ENCODE peak calls at places on chromosome 12, in seven cellular contexts. One of them, this sample, is unnamed.
A peak's percentile ranks its signal among the peaks of the same experiment; 100 is the strongest.

GRCh38 chr12:70571705-70572269 is 65.4 kb downstream of the PTPRB start:
- DNase-seq in psoas muscle: no peak
- DNase-seq in cardiac muscle cell: no peak
- DNase-seq in transverse colon: no peak
- DNase-seq in SK-N-SH: no peak
- DNase-seq in tibial artery: no peak
- DNase-seq in uterus: no peak
- DNase-seq in this sample: no peak

GRCh38 chr12:40175045-40175444 is 49.8 kb upstream of the LRRK2 start:
- DNase-seq in transverse colon: no peak
- DNase-seq in uterus: no peak
- DNase-seq in tibial artery: no peak
- DNase-seq in psoas muscle: no peak
- DNase-seq in SK-N-SH: no peak
- DNase-seq in cardiac muscle cell: no peak
- DNase-seq in this sample: no peak

GRCh38 chr12:131860472-131861260 is 32.5 kb downstream of the MMP17 start:
- DNase-seq in tibial artery: peak; percentile 35
- DNase-seq in SK-N-SH: peak; percentile 69
- DNase-seq in transverse colon: peak; percentile 21
- DNase-seq in psoas muscle: peak; percentile 85
- DNase-seq in uterus: no peak
- DNase-seq in cardiac muscle cell: no peak
- DNase-seq in this sample: peak; percentile 60

GRCh38 chr12:109169676-109170075 is 53.3 kb downstream of the ACACB start:
- DNase-seq in transverse colon: no peak
- DNase-seq in psoas muscle: no peak
- DNase-seq in tibial artery: no peak
- DNase-seq in uterus: no peak
- DNase-seq in SK-N-SH: no peak
- DNase-seq in cardiac muscle cell: no peak
- DNase-seq in this sample: no peak

GRCh38 chr12:60094436-60094835 is 498.6 kb downstream of the SLC16A7 start:
- DNase-seq in transverse colon: no peak
- DNase-seq in tibial artery: no peak
- DNase-seq in psoas muscle: no peak
- DNase-seq in SK-N-SH: no peak
- DNase-seq in cardiac muscle cell: no peak
- DNase-seq in uterus: no peak
- DNase-seq in this sample: no peak

GRCh38 chr12:130602251-130602650 is 113.8 kb downstream of the RIMBP2 start:
- DNase-seq in cardiac muscle cell: no peak
- DNase-seq in SK-N-SH: no peak
- DNase-seq in tibial artery: no peak
- DNase-seq in transverse colon: no peak
- DNase-seq in psoas muscle: no peak
- DNase-seq in uterus: no peak
- DNase-seq in this sample: no peak

GRCh38 chr12:57037264-57037663 is 12.7 kb downstream of the MYO1A start:
- DNase-seq in cardiac muscle cell: no peak
- DNase-seq in SK-N-SH: no peak
- DNase-seq in transverse colon: no peak
- DNase-seq in psoas muscle: no peak
- DNase-seq in tibial artery: no peak
- DNase-seq in uterus: no peak
- DNase-seq in this sample: no peak

GRCh38 chr12:12081836-12082497 is 11.2 kb downstream of the BCL2L14 start:
- DNase-seq in cardiac muscle cell: peak; percentile 13
- DNase-seq in tibial artery: no peak
- DNase-seq in psoas muscle: no peak
- DNase-seq in transverse colon: peak; percentile 78
- DNase-seq in uterus: no peak
- DNase-seq in SK-N-SH: peak; percentile 67
- DNase-seq in this sample: no peak

GRCh38 chr12:124452576-124453391 is 114.6 kb downstream of the NCOR2 start:
- DNase-seq in uterus: no peak
- DNase-seq in cardiac muscle cell: no peak
- DNase-seq in SK-N-SH: no peak
- DNase-seq in tibial artery: no peak
- DNase-seq in psoas muscle: no peak
- DNase-seq in transverse colon: no peak
- DNase-seq in this sample: no peak

GRCh38 chr12:2395352-2395977 is 342.7 kb downstream of the CACNA1C start:
- DNase-seq in tibial artery: no peak
- DNase-seq in transverse colon: peak; percentile 47
- DNase-seq in cardiac muscle cell: peak; percentile 67
- DNase-seq in uterus: no peak
- DNase-seq in SK-N-SH: peak; percentile 78
- DNase-seq in psoas muscle: peak; percentile 61
- DNase-seq in this sample: no peak

GRCh38 chr12:110545812-110546211 is 37.3 kb downstream of the PPTC7 start:
- DNase-seq in psoas muscle: no peak
- DNase-seq in tibial artery: no peak
- DNase-seq in cardiac muscle cell: no peak
- DNase-seq in SK-N-SH: no peak
- DNase-seq in uterus: no peak
- DNase-seq in transverse colon: no peak
- DNase-seq in this sample: no peak

GRCh38 chr12:219891-220352 is 6.0 kb upstream of the SLC6A12 start:
- DNase-seq in cardiac muscle cell: peak; percentile 88
- DNase-seq in uterus: peak; percentile 33
- DNase-seq in transverse colon: peak; percentile 74
- DNase-seq in psoas muscle: peak; percentile 81
- DNase-seq in SK-N-SH: peak; percentile 91
- DNase-seq in tibial artery: peak; percentile 53
- DNase-seq in this sample: no peak

GRCh38 chr12:105706321-105706972 is 376.0 kb downstream of the C12orf75 start:
- DNase-seq in psoas muscle: peak; percentile 84
- DNase-seq in SK-N-SH: no peak
- DNase-seq in tibial artery: peak; percentile 30
- DNase-seq in uterus: no peak
- DNase-seq in transverse colon: no peak
- DNase-seq in cardiac muscle cell: no peak
- DNase-seq in this sample: no peak

GRCh38 chr12:45730842-45731336 is 1.4 kb downstream of the ARID2 start:
- DNase-seq in tibial artery: no peak
- DNase-seq in cardiac muscle cell: peak; percentile 47
- DNase-seq in transverse colon: no peak
- DNase-seq in SK-N-SH: no peak
- DNase-seq in psoas muscle: no peak
- DNase-seq in uterus: no peak
- DNase-seq in this sample: no peak

GRCh38 chr12:24742378-24742777 is 206.5 kb downstream of the BCAT1 start:
- DNase-seq in tibial artery: peak; percentile 64
- DNase-seq in uterus: no peak
- DNase-seq in psoas muscle: no peak
- DNase-seq in cardiac muscle cell: no peak
- DNase-seq in transverse colon: peak; percentile 41
- DNase-seq in SK-N-SH: no peak
- DNase-seq in this sample: no peak

GRCh38 chr12:52362118-52362726 is 5.1 kb downstream of the KRT85 start:
- DNase-seq in SK-N-SH: no peak
- DNase-seq in tibial artery: no peak
- DNase-seq in transverse colon: no peak
- DNase-seq in uterus: no peak
- DNase-seq in cardiac muscle cell: no peak
- DNase-seq in psoas muscle: no peak
- DNase-seq in this sample: no peak
- TF ChIP-seq CTCF in SK-N-SH: peak; percentile 43
- TF ChIP-seq CTCF in tibial artery: no peak
- TF ChIP-seq CTCF in transverse colon: peak; percentile 10
- TF ChIP-seq CTCF in uterus: no peak
- TF ChIP-seq CTCF in cardiac muscle cell: peak; percentile 29
- TF ChIP-seq CTCF in psoas muscle: no peak
- TF ChIP-seq CTCF in this sample: no peak

DNA sequence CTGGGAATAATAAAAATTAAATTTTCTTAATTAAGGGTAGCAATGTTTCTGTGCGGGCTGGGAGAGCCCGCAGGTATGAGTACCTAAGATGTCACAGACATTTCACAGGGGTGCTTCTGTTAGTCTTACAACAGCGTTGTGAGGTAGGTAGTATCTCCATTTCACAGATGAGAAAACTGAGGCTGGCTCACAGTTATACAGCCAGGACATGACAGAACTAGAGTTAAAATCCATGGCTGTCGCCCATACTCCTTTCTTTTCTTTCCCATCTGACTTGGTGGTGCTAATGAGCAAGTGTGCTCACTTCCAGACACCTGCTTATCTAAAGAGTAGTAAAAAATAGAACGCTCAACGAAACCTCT is 2.1 kb downstream of the BMAL2 start:
- DNase-seq in SK-N-SH: no peak
- DNase-seq in transverse colon: no peak
- DNase-seq in psoas muscle: no peak
- DNase-seq in tibial artery: no peak
- DNase-seq in cardiac muscle cell: no peak
- DNase-seq in uterus: no peak
- DNase-seq in this sample: no peak
- H3K4me3 ChIP-seq in SK-N-SH: no peak overlapping the region
- H3K4me3 ChIP-seq in transverse colon: no peak overlapping the region
- H3K4me3 ChIP-seq in psoas muscle: no peak overlapping the region
- H3K4me3 ChIP-seq in tibial artery: no peak overlapping the region
- H3K4me3 ChIP-seq in cardiac muscle cell: no peak overlapping the region
- H3K4me3 ChIP-seq in uterus: no peak overlapping the region
- H3K4me3 ChIP-seq in this sample: no peak overlapping the region

GRCh38 chr12:27602516-27602915 is 78.5 kb downstream of the PPFIBP1 start:
- DNase-seq in SK-N-SH: no peak
- DNase-seq in tibial artery: no peak
- DNase-seq in uterus: no peak
- DNase-seq in psoas muscle: no peak
- DNase-seq in transverse colon: no peak
- DNase-seq in cardiac muscle cell: no peak
- DNase-seq in this sample: no peak
- H3K4me1 ChIP-seq in SK-N-SH: peaks cover 34% of the 10 kb centered on the region
- H3K4me1 ChIP-seq in tibial artery: no peaks in the 10 kb centered on the region
- H3K4me1 ChIP-seq in uterus: no peaks in the 10 kb centered on the region
- H3K4me1 ChIP-seq in psoas muscle: no peaks in the 10 kb centered on the region
- H3K4me1 ChIP-seq in transverse colon: peaks cover 14% of the 10 kb centered on the region
- H3K4me1 ChIP-seq in cardiac muscle cell: no peaks in the 10 kb centered on the region
- H3K4me1 ChIP-seq in this sample: no peaks in the 10 kb centered on the region

GRCh38 chr12:121953293-121953692 is 34.9 kb downstream of the CFAP251 start:
- DNase-seq in tibial artery: no peak
- DNase-seq in psoas muscle: no peak
- DNase-seq in uterus: no peak
- DNase-seq in SK-N-SH: no peak
- DNase-seq in cardiac muscle cell: no peak
- DNase-seq in transverse colon: no peak
- DNase-seq in this sample: no peak

GRCh38 chr12:121953695-121954094 is 35.3 kb downstream of the CFAP251 start:
- DNase-seq in cardiac muscle cell: no peak
- DNase-seq in uterus: no peak
- DNase-seq in SK-N-SH: no peak
- DNase-seq in transverse colon: no peak
- DNase-seq in tibial artery: no peak
- DNase-seq in psoas muscle: no peak
- DNase-seq in this sample: no peak

GRCh38 chr12:121956041-121956341 is 37.6 kb downstream of the CFAP251 start:
- DNase-seq in tibial artery: no peak
- DNase-seq in uterus: no peak
- DNase-seq in cardiac muscle cell: no peak
- DNase-seq in psoas muscle: no peak
- DNase-seq in SK-N-SH: no peak
- DNase-seq in transverse colon: no peak
- DNase-seq in this sample: no peak

GRCh38 chr12:121957831-121958515 is 39.6 kb downstream of the CFAP251 start:
- DNase-seq in uterus: no peak
- DNase-seq in cardiac muscle cell: no peak
- DNase-seq in tibial artery: no peak
- DNase-seq in transverse colon: no peak
- DNase-seq in psoas muscle: no peak
- DNase-seq in SK-N-SH: no peak
- DNase-seq in this sample: no peak

DNA sequence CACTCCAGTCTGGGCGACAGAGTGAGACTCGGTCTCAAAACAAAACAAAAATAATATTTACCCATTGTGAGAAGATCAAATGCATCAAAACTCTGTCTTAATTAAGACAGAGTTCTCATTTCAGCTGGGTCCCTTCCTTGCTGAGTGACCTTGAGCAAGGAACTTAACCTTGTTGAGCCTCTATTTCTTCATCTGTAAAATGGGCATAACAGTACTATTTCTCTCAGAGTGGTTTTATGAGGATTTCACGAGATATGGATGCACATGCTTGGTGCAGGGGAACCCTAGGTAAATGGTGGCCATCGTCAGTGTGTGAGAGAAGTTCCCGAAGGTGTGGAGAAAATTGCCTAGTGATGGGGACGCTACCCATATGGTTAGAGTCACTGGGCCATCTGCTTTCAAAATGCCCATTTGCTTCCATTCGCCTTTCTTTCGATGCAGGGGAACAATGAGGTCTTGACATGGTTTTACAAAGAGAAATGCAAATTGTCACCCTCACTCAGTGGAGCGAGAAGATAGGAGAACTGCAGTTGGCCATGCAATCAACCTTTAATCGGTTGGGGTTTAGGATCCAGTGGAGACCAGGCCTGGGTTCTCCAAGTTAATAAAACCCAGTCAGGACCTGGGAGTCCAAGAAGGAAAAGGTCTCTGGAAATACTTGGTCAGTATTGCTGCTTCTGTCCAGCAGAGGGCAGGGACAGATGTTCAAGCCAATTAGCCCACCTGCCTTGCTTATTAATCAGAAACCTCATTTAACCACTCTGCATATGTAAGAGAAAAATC is 37.1 kb downstream of the CFAP251 start:
- DNase-seq in tibial artery: no peak
- DNase-seq in psoas muscle: no peak
- DNase-seq in cardiac muscle cell: peak; percentile 40
- DNase-seq in uterus: no peak
- DNase-seq in SK-N-SH: peak; percentile 41
- DNase-seq in transverse colon: no peak
- DNase-seq in this sample: no peak
- TF ChIP-seq CTCF in tibial artery: peak; percentile 38
- TF ChIP-seq CTCF in psoas muscle: peak; percentile 51
- TF ChIP-seq CTCF in cardiac muscle cell: peak; percentile 66
- TF ChIP-seq CTCF in uterus: peak; percentile 17
- TF ChIP-seq CTCF in SK-N-SH: peak; percentile 62
- TF ChIP-seq CTCF in transverse colon: peak; percentile 21
- TF ChIP-seq CTCF in this sample: peak; percentile 59

GRCh38 chr12:48356041-48356768 is 5.5 kb upstream of the ZNF641 start:
- DNase-seq in psoas muscle: no peak
- DNase-seq in SK-N-SH: no peak
- DNase-seq in tibial artery: no peak
- DNase-seq in transverse colon: no peak
- DNase-seq in uterus: no peak
- DNase-seq in cardiac muscle cell: no peak
- DNase-seq in this sample: no peak

GRCh38 chr12:48349471-48349870 is 1.2 kb downstream of the ZNF641 start:
- DNase-seq in cardiac muscle cell: no peak
- DNase-seq in SK-N-SH: no peak
- DNase-seq in psoas muscle: peak; percentile 59
- DNase-seq in tibial artery: no peak
- DNase-seq in uterus: peak; percentile 47
- DNase-seq in transverse colon: no peak
- DNase-seq in this sample: no peak

GRCh38 chr12:48350249-48351021 is at the start of gene ZNF641:
- DNase-seq in transverse colon: peak; percentile 89
- DNase-seq in uterus: peak; percentile 75
- DNase-seq in SK-N-SH: peak; percentile 92
- DNase-seq in cardiac muscle cell: peak; percentile 92
- DNase-seq in psoas muscle: peak; percentile 91
- DNase-seq in tibial artery: peak; percentile 72
- DNase-seq in this sample: peak; percentile 77

GRCh38 chr12:48351022-48351708 is 446 bp upstream of the ZNF641 start:
- DNase-seq in uterus: peak; percentile 83
- DNase-seq in psoas muscle: peak; percentile 91
- DNase-seq in SK-N-SH: no peak
- DNase-seq in transverse colon: peak; percentile 77
- DNase-seq in tibial artery: peak; percentile 77
- DNase-seq in cardiac muscle cell: peak; percentile 72
- DNase-seq in this sample: peak; percentile 87

GRCh38 chr12:48352157-48352775 is 1.5 kb upstream of the ZNF641 start:
- DNase-seq in transverse colon: no peak
- DNase-seq in cardiac muscle cell: no peak
- DNase-seq in tibial artery: no peak
- DNase-seq in uterus: no peak
- DNase-seq in psoas muscle: no peak
- DNase-seq in SK-N-SH: no peak
- DNase-seq in this sample: no peak
- H3K4me3 ChIP-seq in transverse colon: no peak overlapping the region
- H3K4me3 ChIP-seq in cardiac muscle cell: peak overlapping the region; percentile 55
- H3K4me3 ChIP-seq in tibial artery: peak overlapping the region; percentile 85
- H3K4me3 ChIP-seq in uterus: no peak overlapping the region
- H3K4me3 ChIP-seq in psoas muscle: peak overlapping the region; percentile 86
- H3K4me3 ChIP-seq in SK-N-SH: no peak overlapping the region
- H3K4me3 ChIP-seq in this sample: no peak overlapping the region